ENCODE peak calls at places on chromosomes 16 and 17, in nine cellular contexts. I is CD8-positive, alpha-beta memory T cell; M is CD8-positive, alpha-beta T cell; B is mesenchymal stem cell; S is ovary; Y is GM23248; Z is pancreas; X is psoas muscle; W is H9. V is an unnamed sample.

GRCh38 chr16:59635674-59636073 is 901.6 kb upstream of the GOT2 start:
- DNase-seq in X (no peak), Z (no peak), I (no peak), Y (peak; percentile 21), S (no peak), B (peak; percentile 34), W (no peak), M (no peak), V (no peak)

GRCh38 chr17:34484193-34484733 is 95.1 kb upstream of the TMEM132E start:
- DNase-seq in I (no peak), W (no peak), Y (no peak), M (no peak), S (no peak), Z (no peak), X (no peak), B (no peak), V (no peak)

GRCh38 chr16:35725949-35726348 is 2266.5 kb downstream of the TP53TG3F start:
- DNase-seq in W (no peak), Y (no peak), B (no peak), S (no peak), X (no peak), M (no peak), Z (no peak), I (no peak), V (no peak)

GRCh38 chr17:56834380-56835258 is 668 bp downstream of the DGKE start:
- DNase-seq in I (peak; percentile 68), B (peak; percentile 61), S (no peak), Y (peak; percentile 45), W (peak; percentile 80), X (peak; percentile 68), M (peak; percentile 84), Z (peak; percentile 57), V (no peak)

GRCh38 chr17:68972119-68972704 is 17.0 kb upstream of the ABCA8 start:
- DNase-seq in I (no peak), Z (no peak), W (no peak), S (no peak), X (no peak), M (no peak), Y (peak; percentile 68), B (peak; percentile 41), V (no peak)

GRCh38 chr16:457732-458400 is 32.4 kb downstream of the RAB11FIP3 start:
- DNase-seq in X (no peak), Y (peak; percentile 30), Z (peak; percentile 43), W (no peak), M (no peak), I (no peak), S (peak; percentile 70), B (peak; percentile 39), V (peak; percentile 30)

GRCh38 chr16:24906901-24907300 is 61.1 kb downstream of the SLC5A11 start:
- DNase-seq in Z (no peak), S (no peak), X (no peak), M (no peak), Y (no peak), I (no peak), W (no peak), B (no peak), V (no peak)

GRCh38 chr17:4679652-4680051 is 24.3 kb downstream of the PELP1 start:
- DNase-seq in I (no peak), Z (no peak), M (no peak), X (no peak), S (no peak), Y (peak; percentile 78), W (no peak), B (peak; percentile 72), V (no peak)

GRCh38 chr17:72682597-72682996 is 409.9 kb downstream of the SLC39A11 start:
- DNase-seq in Z (no peak), X (no peak), M (no peak), B (peak; percentile 68), Y (peak; percentile 53), S (no peak), I (no peak), W (no peak), V (no peak)

GRCh38 chr17:72378414-72379395 is 257.9 kb downstream of the SOX9 start:
- DNase-seq in S (no peak), X (no peak), M (no peak), B (no peak), Y (no peak), W (no peak), Z (no peak), I (no peak), V (no peak)

GRCh38 chr17:79947351-79948031 is 88.2 kb downstream of the TBC1D16 start:
- DNase-seq in I (no peak), Y (no peak), W (peak; percentile 28), M (no peak), B (no peak), Z (peak; percentile 7), S (peak; percentile 34), X (peak; percentile 50), V (no peak)

GRCh38 chr17:78356163-78356713 is 3.6 kb downstream of the SOCS3 start:
- DNase-seq in B (peak; percentile 96), Y (peak; percentile 93), I (peak; percentile 94), M (peak; percentile 78), W (peak; percentile 92), X (peak; percentile 73), Z (no peak), S (no peak), V (no peak)

GRCh38 chr17:75975757-75976174 is 3.2 kb downstream of the ACOX1 start:
- DNase-seq in Z (no peak), B (no peak), I (no peak), S (no peak), M (no peak), Y (peak; percentile 30), X (no peak), W (no peak), V (no peak)
- H3K27ac ChIP-seq in Z (no peak overlapping the region), B (no peak overlapping the region), I (no peak overlapping the region), S (no peak overlapping the region), M (no peak overlapping the region), Y (peak overlapping the region; percentile 15), X (peak overlapping the region; percentile 76), W (no peak overlapping the region), V (peak overlapping the region; percentile 24)

DNA sequence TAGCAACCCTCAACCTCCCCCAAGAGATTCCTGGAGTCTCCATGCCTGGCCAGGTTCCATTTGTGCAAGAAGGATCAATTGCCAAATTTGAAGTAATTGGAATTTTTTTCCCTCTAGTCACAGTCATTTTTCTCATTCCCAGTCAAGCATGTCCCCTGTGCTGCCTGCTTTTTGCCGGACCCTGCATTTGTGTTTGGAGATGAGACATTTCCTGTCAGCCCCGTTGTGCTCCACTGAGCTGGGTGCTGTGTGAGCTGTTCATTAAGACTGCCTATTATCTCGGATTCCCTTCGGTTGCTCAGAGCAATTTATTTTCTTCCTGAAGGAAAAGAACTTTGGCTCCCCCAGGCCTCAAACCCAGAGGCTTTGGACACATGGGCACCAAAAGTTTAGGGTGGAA is 201.0 kb upstream of the NLRP1 start:
- DNase-seq in I (no peak), Y (peak; percentile 48), W (no peak), M (no peak), Z (no peak), B (peak; percentile 73), S (no peak), X (no peak), V (no peak)
- H3K4me1 ChIP-seq in I (no peaks in the 10 kb centered on the region), Y (no peaks in the 10 kb centered on the region), W (no peaks in the 10 kb centered on the region), M (no peaks in the 10 kb centered on the region), Z (no peaks in the 10 kb centered on the region), B (peaks cover 31% of the 10 kb centered on the region), S (no peaks in the 10 kb centered on the region), X (no peaks in the 10 kb centered on the region), V (peaks cover 2% of the 10 kb centered on the region)

DNA sequence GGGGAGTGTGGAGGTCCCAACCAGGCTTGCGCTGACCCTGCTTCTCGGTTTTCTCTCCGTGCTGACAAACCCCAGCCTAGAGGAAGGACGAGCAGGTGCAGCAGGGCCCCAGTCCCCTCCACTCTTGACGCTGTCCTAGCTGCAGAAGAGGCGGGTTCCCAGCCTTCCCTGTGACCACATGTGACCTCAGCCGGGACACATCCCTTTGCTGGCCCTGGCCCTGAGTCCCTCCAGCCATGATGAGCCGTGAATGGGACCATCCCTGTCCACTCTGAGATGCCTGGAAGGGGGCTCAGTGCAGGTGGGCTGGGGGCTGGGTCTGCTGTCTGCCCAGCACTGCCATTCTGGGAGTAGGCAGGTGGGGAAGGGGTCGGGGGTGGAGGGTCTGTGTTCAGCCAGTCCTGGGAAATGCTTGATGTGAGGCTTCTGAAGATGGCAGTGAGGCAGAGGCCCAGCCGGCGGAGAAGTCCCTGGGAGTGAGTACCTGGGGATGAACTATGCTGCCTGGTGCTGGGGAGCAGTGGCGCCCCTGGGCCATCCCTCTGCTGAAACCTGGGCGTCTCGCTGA is 1.9 kb upstream of the TUBB3 start:
- DNase-seq in S (no peak), Y (peak; percentile 41), I (no peak), X (no peak), B (no peak), W (peak; percentile 63), Z (no peak), M (no peak), V (no peak)
- H3K27ac ChIP-seq in S (no peak overlapping the region), Y (peak overlapping the region; percentile 99), I (peak overlapping the region; percentile 57), X (no peak overlapping the region), B (peak overlapping the region; percentile 100), W (no peak overlapping the region), Z (no peak overlapping the region), M (no peak overlapping the region), V (peak overlapping the region; percentile 0)

DNA sequence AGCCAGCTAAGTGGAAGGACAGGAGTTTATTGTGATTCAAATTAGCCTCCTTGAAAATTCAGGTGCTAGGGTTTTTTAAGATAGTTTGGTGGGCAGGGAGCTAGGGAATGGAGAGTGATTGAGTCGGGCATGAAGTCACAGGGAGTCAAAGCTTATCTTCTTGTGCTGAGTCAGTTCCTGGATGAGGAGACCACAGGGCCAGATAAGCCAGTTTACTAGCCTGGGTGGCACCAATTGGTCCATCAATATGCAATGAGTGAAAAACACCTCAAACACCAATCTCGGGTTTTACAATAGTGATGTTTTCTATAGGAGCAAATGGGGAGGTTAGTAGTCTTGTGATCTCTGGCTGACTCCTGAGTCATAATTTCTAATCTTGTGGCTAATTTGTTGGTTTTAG is 165.1 kb downstream of the ABCC12 start:
- DNase-seq in Z (no peak), M (no peak), S (no peak), X (no peak), I (no peak), W (peak; percentile 5), B (no peak), Y (no peak), V (no peak)
- H3K4me1 ChIP-seq in Z (no peaks in the 10 kb centered on the region), M (no peaks in the 10 kb centered on the region), S (no peaks in the 10 kb centered on the region), X (no peaks in the 10 kb centered on the region), I (no peaks in the 10 kb centered on the region), W (peaks cover 2% of the 10 kb centered on the region), B (no peaks in the 10 kb centered on the region), Y (no peaks in the 10 kb centered on the region), V (no peaks in the 10 kb centered on the region)

GRCh38 chr17:44315760-44316731 is 7.6 kb downstream of the RUNDC3A start:
- DNase-seq in X (no peak), S (no peak), Y (no peak), M (no peak), I (no peak), Z (no peak), W (peak; percentile 98), B (no peak), V (no peak)

GRCh38 chr17:44314869-44315661 is 6.7 kb downstream of the RUNDC3A start:
- DNase-seq in Z (no peak), X (no peak), S (no peak), W (peak; percentile 88), M (no peak), Y (peak; percentile 70), B (peak; percentile 21), I (peak; percentile 14), V (no peak)

GRCh38 chr17:44318077-44318892 is 6.3 kb downstream of the SLC25A39 start:
- DNase-seq in Z (no peak), I (no peak), B (no peak), X (no peak), S (no peak), Y (no peak), W (peak; percentile 39), M (no peak), V (no peak)

GRCh38 chr17:44320066-44320465 is 4.6 kb downstream of the SLC25A39 start:
- DNase-seq in X (no peak), Z (no peak), I (no peak), S (no peak), M (no peak), Y (no peak), W (peak; percentile 36), B (no peak), V (no peak)

GRCh38 chr17:44317545-44317944 is 7.1 kb downstream of the SLC25A39 start:
- DNase-seq in B (no peak), X (no peak), M (no peak), Y (no peak), W (no peak), I (no peak), S (no peak), Z (no peak), V (no peak)
- H3K27ac ChIP-seq in B (no peak overlapping the region), X (no peak overlapping the region), M (no peak overlapping the region), Y (no peak overlapping the region), W (no peak overlapping the region), I (no peak overlapping the region), S (no peak overlapping the region), Z (no peak overlapping the region), V (no peak overlapping the region)

V was measured in lung.